ENCODE peak calls at places on chromosomes 6 and 20, in eight cellular contexts. H, X, D, Z, F, M, K and A are unnamed samples.

GRCh38 chr6:23728707-23729106 is 397.3 kb upstream of the NRSN1 start:
- DNase-seq in H (no peak), X (no peak), D (no peak), Z (no peak), F (no peak), M (no peak), K (peak; percentile 20), A (no peak)

GRCh38 chr6:23269436-23269835 is 700.1 kb downstream of the HDGFL1 start:
- DNase-seq in H (peak; percentile 28), X (no peak), D (no peak), Z (no peak), F (no peak), M (no peak), K (no peak), A (no peak)

GRCh38 chr20:39038495-39038894 is 76.4 kb downstream of the DHX35 start:
- DNase-seq in H (no peak), X (no peak), D (no peak), Z (no peak), F (no peak), M (no peak), K (no peak), A (no peak)

GRCh38 chr6:138293996-138294395 is 75.7 kb upstream of the PBOV1 start:
- DNase-seq in H (no peak), X (no peak), D (no peak), Z (no peak), F (no peak), M (no peak), K (no peak), A (no peak)

GRCh38 chr6:114342826-114343781 is at the start of gene HS3ST5:
- DNase-seq in H (peak; percentile 8), X (no peak), D (peak; percentile 25), Z (no peak), F (peak; percentile 6), M (no peak), K (peak; percentile 74), A (peak; percentile 62)

GRCh38 chr6:165574770-165575549 is 88.1 kb downstream of the PDE10A start:
- DNase-seq in H (peak; percentile 51), X (no peak), D (no peak), Z (no peak), F (peak; percentile 9), M (no peak), K (peak; percentile 80), A (no peak)

GRCh38 chr20:37714973-37715657 is 21.3 kb downstream of the CTNNBL1 start:
- DNase-seq in H (peak; percentile 64), X (no peak), D (no peak), Z (no peak), F (peak; percentile 64), M (no peak), K (no peak), A (no peak)

GRCh38 chr6:23647045-23647444 is 479.0 kb upstream of the NRSN1 start:
- DNase-seq in H (no peak), X (no peak), D (no peak), Z (no peak), F (no peak), M (no peak), K (no peak), A (no peak)

GRCh38 chr20:22963581-22963980 is 71.5 kb upstream of the SSTR4 start:
- DNase-seq in H (no peak), X (no peak), D (no peak), Z (no peak), F (no peak), M (no peak), K (no peak), A (no peak)

GRCh38 chr20:4076671-4077070 is 61.3 kb upstream of the RNF24 start:
- DNase-seq in H (peak; percentile 95), X (no peak), D (no peak), Z (no peak), F (peak; percentile 80), M (no peak), K (peak; percentile 90), A (no peak)

GRCh38 chr6:2944405-2945068 is 26.8 kb downstream of the SERPINB6 start:
- DNase-seq in H (no peak), X (no peak), D (no peak), Z (no peak), F (no peak), M (no peak), K (no peak), A (no peak)

GRCh38 chr20:22452442-22453011 is 131.8 kb downstream of the FOXA2 start:
- DNase-seq in H (no peak), X (no peak), D (no peak), Z (no peak), F (no peak), M (no peak), K (no peak), A (no peak)

GRCh38 chr20:22620342-22620741 is 36.0 kb upstream of the FOXA2 start:
- DNase-seq in H (no peak), X (no peak), D (no peak), Z (no peak), F (no peak), M (no peak), K (no peak), A (no peak)

GRCh38 chr20:4820833-4821518 is 99.3 kb downstream of the PRND start:
- DNase-seq in H (peak; percentile 88), X (no peak), D (no peak), Z (peak; percentile 74), F (peak; percentile 44), M (no peak), K (peak; percentile 81), A (peak; percentile 63)

GRCh38 chr6:113632220-113632864 is 224.8 kb upstream of the MARCKS start:
- DNase-seq in H (peak; percentile 88), X (peak; percentile 21), D (peak; percentile 52), Z (no peak), F (peak; percentile 99), M (peak; percentile 22), K (peak; percentile 89), A (peak; percentile 71)

GRCh38 chr20:35172434-35172806 is 548 bp downstream of the PROCR start:
- DNase-seq in H (no peak), X (no peak), D (no peak), Z (no peak), F (no peak), M (no peak), K (no peak), A (no peak)
- H3K4me3 ChIP-seq in H (peak overlapping the region; percentile 53), X (peak overlapping the region; percentile 69), D (no peak overlapping the region), Z (peak overlapping the region; percentile 37), F (peak overlapping the region; percentile 72), M (peak overlapping the region; percentile 13), K (peak overlapping the region; percentile 72), A (peak overlapping the region; percentile 48)

GRCh38 chr20:48629069-48629959 is 198.5 kb downstream of the PREX1 start:
- DNase-seq in H (no peak), X (no peak), D (no peak), Z (no peak), F (no peak), M (no peak), K (no peak), A (no peak)
- H3K27ac ChIP-seq in H (no peak overlapping the region), X (no peak overlapping the region), D (no peak overlapping the region), Z (no peak overlapping the region), F (no peak overlapping the region), M (no peak overlapping the region), K (no peak overlapping the region), A (no peak overlapping the region)

DNA sequence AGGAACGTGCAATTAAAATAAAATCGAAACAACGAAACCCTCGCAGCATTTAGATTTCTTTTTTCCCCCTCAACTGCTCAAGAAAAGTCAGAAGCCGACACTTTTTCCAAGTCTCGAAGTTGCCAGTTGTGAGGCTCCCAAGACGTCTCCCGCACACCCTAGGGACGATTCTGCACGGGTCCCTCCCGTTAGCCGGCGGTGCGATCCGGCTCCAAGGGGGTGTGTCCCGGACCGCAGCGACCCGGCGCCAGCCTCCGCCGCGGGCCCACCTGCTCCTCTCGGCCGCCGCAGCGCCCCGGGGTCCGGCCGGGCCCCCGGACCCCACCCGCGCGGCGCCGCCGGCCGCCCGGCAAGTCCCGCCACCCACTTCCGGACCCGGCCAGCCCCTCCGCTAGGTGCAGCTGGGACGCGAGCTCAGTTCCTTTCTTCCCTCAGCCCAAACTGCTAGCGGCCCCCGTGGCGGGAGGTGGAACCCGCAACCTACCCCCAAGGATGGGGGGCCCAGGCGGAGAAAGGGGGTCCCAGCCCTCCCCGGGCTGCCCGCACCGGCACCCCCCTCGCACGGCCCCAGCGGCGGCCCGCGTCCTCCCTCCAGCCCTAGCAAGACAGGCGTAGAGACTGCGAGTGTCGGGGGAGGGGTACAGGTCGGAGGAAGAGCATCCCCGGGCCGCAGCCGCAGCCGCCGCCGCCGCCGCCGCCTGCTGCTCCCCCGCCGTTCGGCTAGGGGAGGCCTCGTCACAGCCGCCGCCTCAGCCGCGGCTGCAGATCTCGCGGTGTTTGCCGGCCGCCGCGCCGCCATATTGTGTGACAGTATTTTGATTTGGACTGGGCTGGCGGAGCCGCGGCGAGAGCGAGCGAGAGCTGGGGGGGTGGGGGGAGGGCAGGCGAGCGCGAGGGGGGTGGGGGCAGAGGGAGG is 514 bp upstream of the TAB2 start:
- DNase-seq in H (peak; percentile 89), X (peak; percentile 71), D (peak; percentile 90), Z (peak; percentile 91), F (peak; percentile 91), M (peak; percentile 82), K (peak; percentile 86), A (peak; percentile 90)
- TF ChIP-seq CTCF in H (no peak), X (peak; percentile 13), D (no peak), Z (peak; percentile 10), F (no peak), M (peak; percentile 57), K (no peak), A (peak; percentile 30)

GRCh38 chr6:90611543-90611864 is 24.6 kb upstream of the MAP3K7 start:
- DNase-seq in H (no peak), X (no peak), D (no peak), Z (no peak), F (no peak), M (no peak), K (no peak), A (no peak)

GRCh38 chr6:90610291-90610670 is 23.4 kb upstream of the MAP3K7 start:
- DNase-seq in H (no peak), X (no peak), D (no peak), Z (no peak), F (no peak), M (no peak), K (no peak), A (no peak)

GRCh38 chr6:90605749-90606344 is 19.0 kb upstream of the MAP3K7 start:
- DNase-seq in H (no peak), X (no peak), D (no peak), Z (no peak), F (no peak), M (no peak), K (no peak), A (no peak)

GRCh38 chr6:90611996-90612690 is 25.3 kb upstream of the MAP3K7 start:
- DNase-seq in H (no peak), X (no peak), D (no peak), Z (no peak), F (no peak), M (no peak), K (no peak), A (no peak)

DNA sequence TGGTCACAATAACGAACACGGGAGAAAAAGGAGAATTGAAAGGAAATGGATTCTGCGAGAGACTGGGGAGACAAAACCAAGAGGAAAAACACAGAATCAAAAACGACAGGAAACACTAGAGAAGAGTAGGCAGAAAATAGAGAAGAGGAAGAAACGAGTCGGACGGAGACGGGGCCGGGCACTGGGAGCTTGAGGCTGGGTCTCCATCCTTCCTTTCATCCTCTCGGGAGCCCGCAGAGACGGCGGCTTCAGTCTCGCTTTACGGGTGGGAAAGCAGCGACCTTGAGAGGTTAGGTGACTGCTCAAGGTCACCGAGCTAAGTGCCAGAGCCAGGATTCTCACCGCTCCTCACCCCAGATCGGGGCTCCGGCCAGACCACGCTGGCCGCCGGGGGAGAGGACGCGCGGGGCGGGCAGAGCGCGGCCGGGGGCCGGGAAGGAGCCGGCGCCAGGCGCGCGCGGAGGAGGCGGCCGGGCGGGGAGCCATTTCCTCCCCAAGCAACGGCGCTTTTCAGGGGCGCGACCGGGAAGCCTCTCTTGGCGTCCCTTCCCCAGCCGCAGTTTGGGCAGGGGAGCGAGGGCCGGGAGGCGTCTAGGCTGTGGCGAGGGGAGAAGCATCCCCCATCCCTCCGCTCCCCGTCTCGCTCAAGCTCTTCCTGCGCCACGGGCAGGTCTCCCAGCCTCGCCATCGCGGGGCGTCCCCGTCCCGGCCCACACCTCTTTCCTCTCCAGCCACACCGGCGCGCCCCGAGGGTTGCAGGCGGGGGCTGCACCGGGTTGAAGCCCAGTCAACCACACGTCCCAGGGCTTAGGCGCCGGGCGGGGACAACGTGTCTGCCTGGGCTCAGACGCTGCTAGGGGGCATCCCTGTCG is 24.0 kb upstream of the MAP3K7 start:
- DNase-seq in H (peak; percentile 4), X (no peak), D (no peak), Z (peak; percentile 40), F (peak; percentile 26), M (peak; percentile 8), K (no peak), A (peak; percentile 23)
- H3K4me3 ChIP-seq in H (peak overlapping the region; percentile 68), X (peak overlapping the region; percentile 74), D (no peak overlapping the region), Z (peak overlapping the region; percentile 54), F (peak overlapping the region; percentile 70), M (peak overlapping the region; percentile 80), K (peak overlapping the region; percentile 56), A (peak overlapping the region; percentile 55)